ENCODE peak calls at places on chromosomes 16 and 17, in four cellular contexts. D is MCF 10A; Q is epithelial cell of esophagus; L is activated CD4-positive, alpha-beta T cell treated with anti-CD3 and anti-CD28 coated beads for 24 hours. U is an unnamed sample.

GRCh38 chr16:9034056-9034455 is 57.4 kb upstream of the HAPSTR1 start:
- DNase-seq in L (no peak), D (no peak), Q (no peak), U (no peak)

GRCh38 chr17:33910200-33910857 is 344.8 kb upstream of the CCL2 start:
- DNase-seq in Q (no peak), D (no peak), L (no peak), U (no peak)

GRCh38 chr16:21159281-21159951 is 942 bp downstream of the LDAF1 start:
- DNase-seq in L (no peak), D (peak; percentile 27), Q (peak; percentile 86), U (peak; percentile 39)

GRCh38 chr17:39012725-39013124 is 45.5 kb upstream of the FBXO47 start:
- DNase-seq in Q (no peak), L (no peak), D (no peak), U (no peak)

GRCh38 chr17:49858796-49859195 is 10.9 kb upstream of the TAC4 start:
- DNase-seq in L (no peak), D (no peak), Q (no peak), U (no peak)

GRCh38 chr16:7366041-7366440 is 33.4 kb downstream of the RBFOX1 start:
- DNase-seq in Q (no peak), D (no peak), L (no peak), U (no peak)

GRCh38 chr16:52562770-52563169 is 15.8 kb upstream of the TOX3 start:
- DNase-seq in L (no peak), Q (no peak), D (no peak), U (no peak)

GRCh38 chr16:69253796-69254426 is 57.2 kb upstream of the VPS4A start:
- DNase-seq in Q (no peak), D (no peak), L (no peak), U (no peak)

GRCh38 chr16:11587643-11588247 is 1.0 kb upstream of the LITAF start:
- DNase-seq in D (no peak), L (no peak), Q (no peak), U (no peak)

GRCh38 chr17:18158022-18158600 is 25.5 kb upstream of the ALKBH5 start:
- DNase-seq in Q (peak; percentile 95), D (peak; percentile 90), L (peak; percentile 93), U (peak; percentile 84)

GRCh38 chr17:70137451-70138230 is 31.7 kb upstream of the KCNJ2 start:
- DNase-seq in Q (peak; percentile 92), D (peak; percentile 96), L (peak; percentile 1), U (peak; percentile 66)

GRCh38 chr17:29292992-29293889 is 707 bp downstream of the NUFIP2 start:
- DNase-seq in D (peak; percentile 55), Q (peak; percentile 51), L (peak; percentile 38), U (peak; percentile 68)

GRCh38 chr17:50198026-50198669 is 3.3 kb downstream of the COL1A1 start:
- DNase-seq in D (peak; percentile 82), Q (peak; percentile 77), L (peak; percentile 52), U (peak; percentile 58)